ENCODE peak calls at places on chromosome 6, in five cellular contexts. N, H, T, K and Z are unnamed samples.

GRCh38 chr6:119444642-119445557 is 95.3 kb upstream of the MAN1A1 start:
- DNase-seq in N (no peak), K (no peak), T (no peak), H (peak; percentile 22), Z (no peak)

GRCh38 chr6:2245954-2246863 is 804 bp upstream of the GMDS start:
- DNase-seq in N (no peak), K (peak; percentile 43), H (peak; percentile 62), T (no peak), Z (peak; percentile 63)

GRCh38 chr6:113763883-113764282 is 93.3 kb upstream of the MARCKS start:
- DNase-seq in N (no peak), K (peak; percentile 61), T (no peak), H (peak; percentile 78), Z (peak; percentile 50)

GRCh38 chr6:157443066-157443800 is 62.2 kb downstream of the ZDHHC14 start:
- DNase-seq in K (peak; percentile 65), N (no peak), H (peak; percentile 81), T (no peak), Z (no peak)

GRCh38 chr6:26029857-26030653 is 57.2 kb upstream of the HFE start:
- DNase-seq in H (no peak), T (no peak), N (no peak), K (no peak), Z (no peak)

GRCh38 chr6:141326426-141326825 is 806.3 kb upstream of the GJE1 start:
- DNase-seq in T (no peak), N (no peak), K (peak; percentile 98), H (peak; percentile 100), Z (peak; percentile 84)

GRCh38 chr6:121506761-121507754 is 71.6 kb downstream of the GJA1 start:
- DNase-seq in K (peak; percentile 91), H (peak; percentile 85), N (no peak), T (no peak), Z (peak; percentile 37)

GRCh38 chr6:30700340-30700739 is 9.6 kb upstream of the NRM start:
- DNase-seq in T (no peak), K (no peak), H (no peak), N (no peak), Z (peak; percentile 86)

GRCh38 chr6:71509142-71509541 is 220.5 kb downstream of the OGFRL1 start:
- DNase-seq in K (peak; percentile 18), N (no peak), H (peak; percentile 43), T (no peak), Z (no peak)

GRCh38 chr6:42104095-42104806 is 38.2 kb downstream of the C6orf132 start:
- DNase-seq in K (peak; percentile 72), T (peak; percentile 69), H (no peak), N (peak; percentile 51), Z (peak; percentile 88)

GRCh38 chr6:53926505-53926904 is 131.7 kb downstream of the LRRC1 start:
- DNase-seq in H (peak; percentile 40), N (no peak), K (no peak), T (no peak), Z (peak; percentile 63)

GRCh38 chr6:5746392-5747140 is 260.2 kb downstream of the NRN1 start:
- DNase-seq in N (peak; percentile 21), K (no peak), H (no peak), T (peak; percentile 17), Z (peak; percentile 75)

GRCh38 chr6:114008331-114008730 is 37.4 kb upstream of the HDAC2 start:
- DNase-seq in H (no peak), N (no peak), T (no peak), K (no peak), Z (no peak)

GRCh38 chr6:26215200-26216014 is 128.2 kb downstream of the HFE start:
- DNase-seq in H (peak; percentile 36), N (no peak), T (no peak), K (peak; percentile 59), Z (peak; percentile 81)

GRCh38 chr6:11889574-11889973 is 111.0 kb upstream of the ADTRP start:
- DNase-seq in N (no peak), K (no peak), H (peak; percentile 49), T (no peak), Z (no peak)

GRCh38 chr6:118876201-118876600 is 17.8 kb upstream of the ASF1A start:
- DNase-seq in T (no peak), N (no peak), K (peak; percentile 9), H (peak; percentile 55), Z (no peak)

GRCh38 chr6:144411506-144412165 is 126.5 kb downstream of the UTRN start:
- DNase-seq in K (peak; percentile 29), T (no peak), H (peak; percentile 33), N (no peak), Z (no peak)

GRCh38 chr6:134464690-134465411 is 146.9 kb upstream of the SGK1 start:
- DNase-seq in N (no peak), H (peak; percentile 89), T (no peak), K (peak; percentile 43), Z (peak; percentile 83)

GRCh38 chr6:6724319-6725119 is 136.0 kb downstream of the LY86 start:
- DNase-seq in H (peak; percentile 76), K (peak; percentile 84), N (peak; percentile 57), T (peak; percentile 69), Z (peak; percentile 89)

GRCh38 chr6:165663736-165664552 is 903 bp upstream of the PDE10A start:
- DNase-seq in T (peak; percentile 42), N (no peak), H (no peak), K (peak; percentile 56), Z (peak; percentile 26)

GRCh38 chr6:153130515-153131036 is 506 bp downstream of the RGS17 start:
- DNase-seq in K (no peak), N (no peak), T (peak; percentile 8), H (no peak), Z (peak; percentile 32)

GRCh38 chr6:117547688-117548621 is 54.4 kb downstream of the GOPC start:
- DNase-seq in N (no peak), T (no peak), H (peak; percentile 54), K (peak; percentile 69), Z (no peak)

GRCh38 chr6:143615785-143616184 is 62.0 kb upstream of the PHACTR2 start:
- DNase-seq in N (no peak), T (no peak), K (no peak), H (no peak), Z (no peak)

GRCh38 chr6:6730831-6731230 is 142.3 kb downstream of the LY86 start:
- DNase-seq in K (peak; percentile 62), H (peak; percentile 94), T (no peak), N (no peak), Z (no peak)

GRCh38 chr6:127129281-127129680 is 10.8 kb downstream of the RSPO3 start:
- DNase-seq in K (no peak), H (no peak), T (no peak), N (no peak), Z (no peak)

GRCh38 chr6:157584036-157584435 is 203.0 kb downstream of the ZDHHC14 start:
- DNase-seq in H (no peak), T (no peak), K (no peak), N (no peak), Z (no peak)

GRCh38 chr6:22010102-22010501 is 286.7 kb downstream of the PRL start:
- DNase-seq in K (no peak), T (no peak), N (no peak), H (no peak), Z (no peak)

GRCh38 chr6:93319304-93319703 is 100.1 kb downstream of the EPHA7 start:
- DNase-seq in N (no peak), H (no peak), T (no peak), K (no peak), Z (peak; percentile 44)

GRCh38 chr6:108302371-108302770 is 7.5 kb downstream of the AFG1L start:
- DNase-seq in K (no peak), T (no peak), H (no peak), N (no peak), Z (no peak)

GRCh38 chr6:159941286-159942113 is 27.4 kb upstream of the IGF2R start:
- DNase-seq in T (no peak), H (peak; percentile 57), K (no peak), N (no peak), Z (peak; percentile 40)

GRCh38 chr6:143743256-143744166 is 65.7 kb downstream of the PHACTR2 start:
- DNase-seq in K (peak; percentile 20), H (peak; percentile 45), T (no peak), N (no peak), Z (peak; percentile 39)

GRCh38 chr6:137362878-137363804 is 131.1 kb downstream of the OLIG3 start:
- DNase-seq in T (no peak), N (no peak), K (no peak), H (no peak), Z (no peak)

GRCh38 chr6:136549359-136550044 is 720 bp downstream of the MAP7 start:
- DNase-seq in N (no peak), H (no peak), K (peak; percentile 36), T (no peak), Z (peak; percentile 56)

GRCh38 chr6:108739496-108740330 is 108.5 kb upstream of the ARMC2 start:
- DNase-seq in T (no peak), K (no peak), H (no peak), N (no peak), Z (no peak)

GRCh38 chr6:166958926-166959861 is 2.8 kb upstream of the RNASET2 start:
- DNase-seq in H (no peak), K (peak; percentile 52), N (no peak), T (no peak), Z (peak; percentile 14)

GRCh38 chr6:18154507-18155272 is at the start of gene TPMT:
- DNase-seq in K (no peak), T (no peak), N (no peak), H (no peak), Z (no peak)
- H2BK15ac ChIP-seq in K (peak within 1 kb of the TSS; percentile 93), T (no peak within 1 kb of the TSS), N (no peak within 1 kb of the TSS), H (peak within 1 kb of the TSS; percentile 18), Z (no peak within 1 kb of the TSS)

GRCh38 chr6:154267508-154268106 is 89.0 kb downstream of the IPCEF1 start:
- DNase-seq in N (no peak), T (no peak), K (no peak), H (no peak), Z (no peak)
- H3K36me3 ChIP-seq in N (no peaks in the 10 kb centered on the region), T (no peaks in the 10 kb centered on the region), K (no peaks in the 10 kb centered on the region), H (no peaks in the 10 kb centered on the region), Z (no peaks in the 10 kb centered on the region)

GRCh38 chr6:49038294-49038693 is 424.8 kb downstream of the MMUT start:
- DNase-seq in K (no peak), H (no peak), N (no peak), T (no peak), Z (no peak)
- H3K4me1 ChIP-seq in K (no peaks in the 10 kb centered on the region), H (no peaks in the 10 kb centered on the region), N (no peaks in the 10 kb centered on the region), T (no peaks in the 10 kb centered on the region), Z (no peaks in the 10 kb centered on the region)

GRCh38 chr6:35468181-35468979 is at the start of gene RPL10A:
- DNase-seq in K (peak; percentile 97), T (peak; percentile 96), N (peak; percentile 82), H (peak; percentile 96), Z (peak; percentile 98)
- H2BK15ac ChIP-seq in K (peak within 1 kb of the TSS; percentile 39), T (no peak within 1 kb of the TSS), N (peak within 1 kb of the TSS; percentile 98), H (no peak within 1 kb of the TSS), Z (no peak within 1 kb of the TSS)

GRCh38 chr6:158627168-158627939 is 17.2 kb downstream of the DYNLT1 start:
- DNase-seq in H (no peak), K (no peak), T (no peak), N (no peak), Z (no peak)
- H3K36me3 ChIP-seq in H (peaks cover 38% of the 10 kb centered on the region), K (peaks cover 64% of the 10 kb centered on the region), T (peaks cover 18% of the 10 kb centered on the region), N (peaks cover 2% of the 10 kb centered on the region), Z (peaks cover 6% of the 10 kb centered on the region)